ENCODE peak calls at places on chromosomes 12 and 14, in six cellular contexts. B, D, N, C, R and Q are unnamed samples.

GRCh38 chr12:102326987-102327386 is 129.4 kb upstream of the PMCH start:
- DNase-seq in B (no peak), D (no peak), N (no peak), C (no peak), R (no peak), Q (no peak)

GRCh38 chr12:6383572-6384498 is at the start of gene LTBR:
- DNase-seq in B (peak; percentile 82), D (no peak), N (peak; percentile 83), C (peak; percentile 55), R (no peak), Q (no peak)

GRCh38 chr12:117141097-117141898 is 42.1 kb upstream of the TESC start:
- DNase-seq in B (no peak), D (no peak), N (no peak), C (no peak), R (no peak), Q (no peak)

GRCh38 chr12:131608740-131609665 is 101.9 kb upstream of the SFSWAP start:
- DNase-seq in B (peak; percentile 86), D (peak; percentile 46), N (peak; percentile 21), C (peak; percentile 61), R (no peak), Q (no peak)

GRCh38 chr12:95102916-95103671 is 29.7 kb upstream of the NR2C1 start:
- DNase-seq in B (no peak), D (no peak), N (peak; percentile 18), C (peak; percentile 38), R (peak; percentile 90), Q (peak; percentile 33)

GRCh38 chr12:32016680-32017482 is 57.7 kb downstream of the RESF1 start:
- DNase-seq in B (no peak), D (no peak), N (no peak), C (no peak), R (no peak), Q (no peak)

GRCh38 chr12:12592930-12593329 is 18.7 kb upstream of the CREBL2 start:
- DNase-seq in B (no peak), D (no peak), N (peak; percentile 56), C (no peak), R (no peak), Q (no peak)

GRCh38 chr12:65355461-65355860 is 77.0 kb downstream of the MSRB3 start:
- DNase-seq in B (no peak), D (no peak), N (no peak), C (no peak), R (no peak), Q (no peak)

GRCh38 chr12:2963154-2963759 is 4.1 kb downstream of the TEAD4 start:
- DNase-seq in B (no peak), D (no peak), N (peak; percentile 96), C (no peak), R (no peak), Q (no peak)

GRCh38 chr14:49549881-49550280 is 36.3 kb downstream of the RPS29 start:
- DNase-seq in B (no peak), D (peak; percentile 13), N (no peak), C (no peak), R (no peak), Q (no peak)

GRCh38 chr12:19201653-19202052 is 72.1 kb downstream of the PLEKHA5 start:
- DNase-seq in B (no peak), D (no peak), N (no peak), C (no peak), R (no peak), Q (no peak)

GRCh38 chr14:57928732-57929131 is 62.8 kb upstream of the SLC35F4 start:
- DNase-seq in B (no peak), D (no peak), N (no peak), C (no peak), R (no peak), Q (no peak)

GRCh38 chr14:71060795-71061455 is 153.7 kb downstream of the PCNX1 start:
- DNase-seq in B (no peak), D (no peak), N (no peak), C (no peak), R (no peak), Q (no peak)

GRCh38 chr12:1794440-1795090 is 25.8 kb upstream of the LRTM2 start:
- DNase-seq in B (no peak), D (no peak), N (no peak), C (no peak), R (no peak), Q (no peak)

GRCh38 chr14:49858383-49858782 is 5.8 kb upstream of the NEMF start:
- DNase-seq in B (no peak), D (no peak), N (no peak), C (no peak), R (no peak), Q (no peak)

GRCh38 chr14:61341275-61342210 is 20.2 kb downstream of the PRKCH start:
- DNase-seq in B (no peak), D (no peak), N (no peak), C (no peak), R (no peak), Q (no peak)

GRCh38 chr12:56084958-56085543 is 5.1 kb downstream of the ERBB3 start:
- DNase-seq in B (peak; percentile 53), D (no peak), N (no peak), C (no peak), R (no peak), Q (no peak)

GRCh38 chr12:65536876-65537661 is 258.6 kb downstream of the MSRB3 start:
- DNase-seq in B (no peak), D (no peak), N (no peak), C (no peak), R (no peak), Q (no peak)

GRCh38 chr12:112540021-112540420 is 121.3 kb downstream of the PTPN11 start:
- DNase-seq in B (no peak), D (no peak), N (no peak), C (no peak), R (no peak), Q (no peak)

GRCh38 chr14:87522575-87522974 is 470.4 kb downstream of the GALC start:
- DNase-seq in B (no peak), D (peak; percentile 31), N (no peak), C (no peak), R (no peak), Q (no peak)

GRCh38 chr14:35814371-35815005 is 5.4 kb upstream of the RALGAPA1 start:
- DNase-seq in B (peak; percentile 28), D (no peak), N (peak; percentile 88), C (peak; percentile 16), R (no peak), Q (no peak)

GRCh38 chr12:6224550-6224949 is 24.4 kb downstream of the CD9 start:
- DNase-seq in B (no peak), D (no peak), N (no peak), C (no peak), R (no peak), Q (no peak)

GRCh38 chr14:91830777-91831176 is 36.6 kb downstream of the TC2N start:
- DNase-seq in B (no peak), D (peak; percentile 33), N (no peak), C (no peak), R (peak; percentile 62), Q (no peak)

GRCh38 chr14:66662374-66662773 is 154.4 kb downstream of the GPHN start:
- DNase-seq in B (no peak), D (no peak), N (peak; percentile 10), C (no peak), R (no peak), Q (no peak)

GRCh38 chr12:6326316-6326959 is 15.4 kb downstream of the TNFRSF1A start:
- DNase-seq in B (peak; percentile 23), D (no peak), N (peak; percentile 65), C (no peak), R (no peak), Q (no peak)

GRCh38 chr12:54725233-54725843 is 77.2 kb upstream of the DCD start:
- DNase-seq in B (no peak), D (no peak), N (peak; percentile 30), C (no peak), R (no peak), Q (no peak)

GRCh38 chr12:109732321-109733305 is 19.0 kb downstream of the FAM222A start:
- DNase-seq in B (no peak), D (no peak), N (no peak), C (no peak), R (no peak), Q (no peak)

GRCh38 chr14:58731465-58732330 is 93.9 kb downstream of the DACT1 start:
- DNase-seq in B (no peak), D (no peak), N (no peak), C (no peak), R (no peak), Q (no peak)

GRCh38 chr12:82449179-82449578 is 90.8 kb downstream of the METTL25 start:
- DNase-seq in B (no peak), D (no peak), N (no peak), C (no peak), R (no peak), Q (no peak)
- TF ChIP-seq POLR2AphosphoS5 in B (no peak), D (no peak), N (no peak), C (no peak), R (no peak), Q (no peak)

DNA sequence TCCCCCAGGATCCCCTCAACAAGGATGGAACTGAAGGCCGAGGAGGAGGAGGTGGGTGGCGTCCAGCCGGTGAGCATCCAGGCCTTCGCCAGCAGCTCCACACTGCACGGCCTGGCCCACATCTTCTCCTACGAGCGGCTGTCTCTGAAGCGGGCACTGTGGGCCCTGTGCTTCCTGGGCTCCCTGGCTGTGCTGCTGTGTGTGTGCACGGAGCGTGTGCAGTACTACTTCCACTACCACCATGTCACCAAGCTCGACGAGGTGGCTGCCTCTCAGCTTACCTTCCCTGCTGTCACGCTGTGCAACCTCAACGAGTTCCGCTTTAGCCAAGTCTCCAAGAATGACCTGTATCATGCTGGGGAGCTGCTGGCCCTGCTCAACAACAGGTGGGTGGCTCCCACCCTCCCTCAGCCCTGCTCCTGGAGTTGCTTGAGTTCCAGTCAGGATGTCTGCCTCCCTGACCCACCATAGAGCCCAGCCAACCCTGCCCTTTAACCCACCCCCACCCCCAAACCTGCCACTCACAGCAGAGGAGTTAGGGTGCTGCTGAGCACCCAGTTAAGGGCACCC is 1.4 kb downstream of the ASIC1 start:
- DNase-seq in B (no peak), D (no peak), N (no peak), C (no peak), R (no peak), Q (no peak)
- TF ChIP-seq TAF1 in B (no peak), D (no peak), N (no peak), C (no peak), R (no peak), Q (no peak)

DNA sequence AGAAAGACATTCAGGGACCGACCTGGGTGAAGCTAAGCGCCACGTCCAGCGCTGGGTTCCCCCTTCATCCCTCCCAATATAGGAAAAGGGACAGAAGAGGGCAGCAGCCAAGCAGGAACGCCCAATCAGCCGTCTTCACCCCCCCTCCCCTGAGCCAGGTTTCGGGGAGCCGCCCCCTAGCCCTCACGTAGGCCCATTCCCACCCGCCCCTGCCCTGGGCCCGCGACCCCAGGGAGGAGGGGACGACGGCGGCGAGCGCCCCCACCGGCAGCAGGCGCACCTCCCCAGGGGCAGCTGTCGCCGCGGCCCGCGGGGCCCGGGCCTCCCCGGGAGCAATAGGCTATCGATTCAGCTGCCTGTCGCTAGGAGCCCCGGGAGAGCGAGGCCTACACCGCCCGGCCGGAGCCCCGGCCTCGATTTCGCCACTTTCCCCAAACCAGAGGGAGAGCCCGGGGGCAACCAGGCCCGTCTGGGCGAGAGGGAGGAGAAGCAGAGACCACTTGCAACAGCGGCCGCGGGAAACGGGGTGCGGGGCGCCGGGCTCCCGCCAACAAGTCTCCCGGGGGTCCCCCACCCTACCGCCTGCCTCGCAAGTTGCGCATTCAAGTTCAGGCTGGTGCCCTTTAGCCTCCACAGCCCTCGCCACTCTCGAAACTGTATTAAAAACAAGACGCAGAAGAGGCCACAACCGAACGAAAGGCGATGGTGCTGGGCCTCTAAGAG is 1.3 kb downstream of the DCAF5 start:
- DNase-seq in B (peak; percentile 75), D (peak; percentile 78), N (peak; percentile 55), C (peak; percentile 78), R (no peak), Q (peak; percentile 74)
- TF ChIP-seq POLR2A in B (peak; percentile 46), D (no peak), N (no peak), C (no peak), R (peak; percentile 28), Q (no peak)

GRCh38 chr14:75449703-75450102 is 21.9 kb downstream of the JDP2 start:
- DNase-seq in B (no peak), D (no peak), N (no peak), C (no peak), R (no peak), Q (no peak)
- TF ChIP-seq POLR2AphosphoS5 in B (no peak), D (no peak), N (no peak), C (no peak), R (no peak), Q (no peak)